ENCODE peak calls at places on chromosome 22, in six cellular contexts. One of them, this sample, is unnamed. For H3K27me3, the result is how much of the 10 kb centered on the place peaks cover.

GRCh38 chr22:19757140-19757984 is 3.2 kb upstream of the TBX1 start:
- DNase-seq in psoas muscle: no peak
- DNase-seq in right cardiac atrium: no peak
- DNase-seq in gastrocnemius medialis: no peak
- DNase-seq in suprapubic skin: no peak
- DNase-seq in Panc1: no peak
- DNase-seq in this sample: no peak

GRCh38 chr22:43230983-43231723 is 44.2 kb upstream of the TTLL12 start:
- DNase-seq in psoas muscle: no peak
- DNase-seq in right cardiac atrium: peak
- DNase-seq in gastrocnemius medialis: no peak
- DNase-seq in suprapubic skin: no peak
- DNase-seq in Panc1: peak
- DNase-seq in this sample: no peak

GRCh38 chr22:48885271-48885918 is 942.3 kb downstream of the BRD1 start:
- DNase-seq in psoas muscle: no peak
- DNase-seq in right cardiac atrium: no peak
- DNase-seq in gastrocnemius medialis: no peak
- DNase-seq in suprapubic skin: peak
- DNase-seq in Panc1: no peak
- DNase-seq in this sample: no peak

GRCh38 chr22:49209452-49210195 is 618.0 kb downstream of the BRD1 start:
- DNase-seq in psoas muscle: no peak
- DNase-seq in right cardiac atrium: no peak
- DNase-seq in gastrocnemius medialis: no peak
- DNase-seq in suprapubic skin: peak
- DNase-seq in Panc1: no peak
- DNase-seq in this sample: no peak

GRCh38 chr22:30402036-30402759 is 5.4 kb downstream of the SEC14L2 start:
- DNase-seq in psoas muscle: no peak
- DNase-seq in right cardiac atrium: no peak
- DNase-seq in gastrocnemius medialis: no peak
- DNase-seq in suprapubic skin: no peak
- DNase-seq in Panc1: no peak
- DNase-seq in this sample: no peak

GRCh38 chr22:26660961-26661578 is 3.7 kb downstream of the MIAT start:
- DNase-seq in psoas muscle: no peak
- DNase-seq in right cardiac atrium: no peak
- DNase-seq in gastrocnemius medialis: no peak
- DNase-seq in suprapubic skin: no peak
- DNase-seq in Panc1: no peak
- DNase-seq in this sample: no peak

GRCh38 chr22:16783930-16784354 is 41.3 kb downstream of the XKR3 start:
- DNase-seq in psoas muscle: no peak
- DNase-seq in right cardiac atrium: no peak
- DNase-seq in gastrocnemius medialis: no peak
- DNase-seq in suprapubic skin: no peak
- DNase-seq in Panc1: no peak
- DNase-seq in this sample: no peak

GRCh38 chr22:21026783-21027692 is 5.3 kb downstream of the SLC7A4 start:
- DNase-seq in psoas muscle: no peak
- DNase-seq in right cardiac atrium: no peak
- DNase-seq in gastrocnemius medialis: peak
- DNase-seq in suprapubic skin: no peak
- DNase-seq in Panc1: no peak
- DNase-seq in this sample: peak

GRCh38 chr22:44276041-44276440 is 36.7 kb downstream of the SHISAL1 start:
- DNase-seq in psoas muscle: no peak
- DNase-seq in right cardiac atrium: no peak
- DNase-seq in gastrocnemius medialis: no peak
- DNase-seq in suprapubic skin: no peak
- DNase-seq in Panc1: no peak
- DNase-seq in this sample: no peak

GRCh38 chr22:30336752-30337460 is 10.2 kb upstream of the TBC1D10A start:
- DNase-seq in psoas muscle: peak
- DNase-seq in right cardiac atrium: peak
- DNase-seq in gastrocnemius medialis: peak
- DNase-seq in suprapubic skin: no peak
- DNase-seq in Panc1: no peak
- DNase-seq in this sample: no peak

GRCh38 chr22:38034278-38034882 is 22.8 kb upstream of the PICK1 start:
- DNase-seq in psoas muscle: peak
- DNase-seq in right cardiac atrium: peak
- DNase-seq in gastrocnemius medialis: peak
- DNase-seq in suprapubic skin: no peak
- DNase-seq in Panc1: peak
- DNase-seq in this sample: peak

GRCh38 chr22:38786631-38787030 is 7.3 kb downstream of the DNAL4 start:
- DNase-seq in psoas muscle: no peak
- DNase-seq in right cardiac atrium: no peak
- DNase-seq in gastrocnemius medialis: no peak
- DNase-seq in suprapubic skin: no peak
- DNase-seq in Panc1: no peak
- DNase-seq in this sample: no peak

GRCh38 chr22:38464992-38465672 is 2.8 kb upstream of the KDELR3 start:
- DNase-seq in psoas muscle: no peak
- DNase-seq in right cardiac atrium: no peak
- DNase-seq in gastrocnemius medialis: no peak
- DNase-seq in suprapubic skin: no peak
- DNase-seq in Panc1: no peak
- DNase-seq in this sample: no peak

GRCh38 chr22:41092847-41093371 is 517 bp downstream of the EP300 start:
- DNase-seq in psoas muscle: peak
- DNase-seq in right cardiac atrium: peak
- DNase-seq in gastrocnemius medialis: peak
- DNase-seq in suprapubic skin: peak
- DNase-seq in Panc1: no peak
- DNase-seq in this sample: no peak

GRCh38 chr22:39150848-39151215 is 1.6 kb downstream of the CBX7 start:
- DNase-seq in psoas muscle: no peak
- DNase-seq in right cardiac atrium: no peak
- DNase-seq in gastrocnemius medialis: no peak
- DNase-seq in suprapubic skin: no peak
- DNase-seq in Panc1: no peak
- DNase-seq in this sample: no peak

GRCh38 chr22:17797721-17798559 is 23.7 kb upstream of the BID start:
- DNase-seq in psoas muscle: no peak
- DNase-seq in right cardiac atrium: no peak
- DNase-seq in gastrocnemius medialis: no peak
- DNase-seq in suprapubic skin: no peak
- DNase-seq in Panc1: no peak
- DNase-seq in this sample: no peak

GRCh38 chr22:42717197-42717967 is 3.3 kb downstream of the A4GALT start:
- DNase-seq in psoas muscle: no peak
- DNase-seq in right cardiac atrium: no peak
- DNase-seq in gastrocnemius medialis: no peak
- DNase-seq in suprapubic skin: no peak
- DNase-seq in Panc1: no peak
- DNase-seq in this sample: no peak

GRCh38 chr22:41280065-41280464 is 5.9 kb downstream of the RANGAP1 start:
- DNase-seq in psoas muscle: no peak
- DNase-seq in right cardiac atrium: no peak
- DNase-seq in gastrocnemius medialis: no peak
- DNase-seq in suprapubic skin: no peak
- DNase-seq in Panc1: no peak
- DNase-seq in this sample: no peak

GRCh38 chr22:40257979-40258378 is 80.3 kb downstream of the TNRC6B start:
- DNase-seq in psoas muscle: no peak
- DNase-seq in right cardiac atrium: no peak
- DNase-seq in gastrocnemius medialis: no peak
- DNase-seq in suprapubic skin: no peak
- DNase-seq in Panc1: no peak
- DNase-seq in this sample: no peak

GRCh38 chr22:35728639-35729308 is 11.1 kb downstream of the APOL5 start:
- DNase-seq in psoas muscle: no peak
- DNase-seq in right cardiac atrium: no peak
- DNase-seq in gastrocnemius medialis: no peak
- DNase-seq in suprapubic skin: no peak
- DNase-seq in Panc1: no peak
- DNase-seq in this sample: no peak

GRCh38 chr22:50576806-50577696 is 1.2 kb downstream of the CPT1B start:
- DNase-seq in psoas muscle: no peak
- DNase-seq in right cardiac atrium: no peak
- DNase-seq in gastrocnemius medialis: no peak
- DNase-seq in suprapubic skin: peak
- DNase-seq in Panc1: no peak
- DNase-seq in this sample: no peak

GRCh38 chr22:20092477-20092854 is 12.4 kb downstream of the DGCR8 start:
- DNase-seq in psoas muscle: no peak
- DNase-seq in right cardiac atrium: no peak
- DNase-seq in gastrocnemius medialis: no peak
- DNase-seq in suprapubic skin: no peak
- DNase-seq in Panc1: no peak
- DNase-seq in this sample: no peak

GRCh38 chr22:42904049-42904448 is 47.0 kb upstream of the ARFGAP3 start:
- DNase-seq in psoas muscle: no peak
- DNase-seq in right cardiac atrium: no peak
- DNase-seq in gastrocnemius medialis: no peak
- DNase-seq in suprapubic skin: no peak
- DNase-seq in Panc1: no peak
- DNase-seq in this sample: no peak

GRCh38 chr22:38124236-38124974 is 13.9 kb upstream of the BAIAP2L2 start:
- DNase-seq in psoas muscle: no peak
- DNase-seq in right cardiac atrium: no peak
- DNase-seq in gastrocnemius medialis: no peak
- DNase-seq in suprapubic skin: no peak
- DNase-seq in Panc1: no peak
- DNase-seq in this sample: no peak

GRCh38 chr22:46851941-46852340 is 89.5 kb downstream of the TBC1D22A start:
- DNase-seq in psoas muscle: no peak
- DNase-seq in right cardiac atrium: no peak
- DNase-seq in gastrocnemius medialis: no peak
- DNase-seq in suprapubic skin: no peak
- DNase-seq in Panc1: no peak
- DNase-seq in this sample: no peak

GRCh38 chr22:46508391-46508999 is 28.9 kb downstream of the CELSR1 start:
- DNase-seq in psoas muscle: no peak
- DNase-seq in right cardiac atrium: no peak
- DNase-seq in gastrocnemius medialis: no peak
- DNase-seq in suprapubic skin: no peak
- DNase-seq in Panc1: no peak
- DNase-seq in this sample: no peak

GRCh38 chr22:21003782-21004181 is 1.9 kb upstream of the THAP7 start:
- DNase-seq in psoas muscle: no peak
- DNase-seq in right cardiac atrium: no peak
- DNase-seq in gastrocnemius medialis: no peak
- DNase-seq in suprapubic skin: no peak
- DNase-seq in Panc1: no peak
- DNase-seq in this sample: no peak

GRCh38 chr22:19962246-19962908 is 20.8 kb upstream of the TXNRD2 start:
- DNase-seq in psoas muscle: peak
- DNase-seq in right cardiac atrium: peak
- DNase-seq in gastrocnemius medialis: peak
- DNase-seq in suprapubic skin: no peak
- DNase-seq in Panc1: no peak
- DNase-seq in this sample: no peak

GRCh38 chr22:37187552-37187890 is 526 bp downstream of the C1QTNF6 start:
- DNase-seq in psoas muscle: peak
- DNase-seq in right cardiac atrium: peak
- DNase-seq in gastrocnemius medialis: no peak
- DNase-seq in suprapubic skin: no peak
- DNase-seq in Panc1: no peak
- DNase-seq in this sample: no peak

GRCh38 chr22:28430656-28431055 is 249.0 kb downstream of the TTC28 start:
- DNase-seq in psoas muscle: no peak
- DNase-seq in right cardiac atrium: no peak
- DNase-seq in gastrocnemius medialis: no peak
- DNase-seq in suprapubic skin: no peak
- DNase-seq in Panc1: no peak
- DNase-seq in this sample: no peak

DNA sequence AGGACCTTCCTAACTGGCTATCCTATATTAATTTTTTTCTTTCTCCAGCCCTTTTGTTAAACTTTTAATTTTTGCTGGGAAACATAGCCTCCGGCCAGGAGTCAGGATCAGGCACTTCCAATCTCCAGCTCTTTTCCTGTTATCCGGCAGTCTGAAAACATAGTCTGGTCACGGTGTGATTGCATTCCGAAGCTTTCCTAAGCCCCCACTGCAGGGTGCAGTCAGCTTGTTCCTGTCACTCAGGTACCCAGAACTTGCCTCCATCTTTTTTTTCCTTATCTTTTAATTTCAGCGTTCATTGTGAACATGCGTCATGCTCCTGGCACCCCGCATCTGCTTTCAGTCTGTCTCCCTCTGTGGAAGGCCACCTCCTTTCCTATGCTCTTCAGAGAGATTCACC is 59.4 kb downstream of the GRK3 start:
- DNase-seq in psoas muscle: no peak
- DNase-seq in right cardiac atrium: no peak
- DNase-seq in gastrocnemius medialis: no peak
- DNase-seq in suprapubic skin: no peak
- DNase-seq in Panc1: no peak
- DNase-seq in this sample: no peak
- H3K4me3 ChIP-seq in psoas muscle: no peak
- H3K4me3 ChIP-seq in right cardiac atrium: no peak
- H3K4me3 ChIP-seq in gastrocnemius medialis: no peak
- H3K4me3 ChIP-seq in suprapubic skin: no peak
- H3K4me3 ChIP-seq in Panc1: no peak
- H3K4me3 ChIP-seq in this sample: no peak

GRCh38 chr22:22685586-22685985 is 41.2 kb downstream of the GGTLC2 start:
- DNase-seq in psoas muscle: no peak
- DNase-seq in right cardiac atrium: no peak
- DNase-seq in gastrocnemius medialis: no peak
- DNase-seq in suprapubic skin: no peak
- DNase-seq in Panc1: no peak
- DNase-seq in this sample: no peak
- H3K27ac ChIP-seq in psoas muscle: no peak
- H3K27ac ChIP-seq in right cardiac atrium: no peak
- H3K27ac ChIP-seq in gastrocnemius medialis: no peak
- H3K27ac ChIP-seq in suprapubic skin: no peak
- H3K27ac ChIP-seq in Panc1: no peak
- H3K27ac ChIP-seq in this sample: no peak

GRCh38 chr22:23053912-23054530 is 16.3 kb upstream of the GNAZ start:
- DNase-seq in psoas muscle: no peak
- DNase-seq in right cardiac atrium: no peak
- DNase-seq in gastrocnemius medialis: no peak
- DNase-seq in suprapubic skin: no peak
- DNase-seq in Panc1: no peak
- DNase-seq in this sample: no peak
- H3K27me3 ChIP-seq in psoas muscle: under half
- H3K27me3 ChIP-seq in right cardiac atrium: under half
- H3K27me3 ChIP-seq in gastrocnemius medialis: under half
- H3K27me3 ChIP-seq in suprapubic skin: under half
- H3K27me3 ChIP-seq in Panc1: under half
- H3K27me3 ChIP-seq in this sample: under half

DNA sequence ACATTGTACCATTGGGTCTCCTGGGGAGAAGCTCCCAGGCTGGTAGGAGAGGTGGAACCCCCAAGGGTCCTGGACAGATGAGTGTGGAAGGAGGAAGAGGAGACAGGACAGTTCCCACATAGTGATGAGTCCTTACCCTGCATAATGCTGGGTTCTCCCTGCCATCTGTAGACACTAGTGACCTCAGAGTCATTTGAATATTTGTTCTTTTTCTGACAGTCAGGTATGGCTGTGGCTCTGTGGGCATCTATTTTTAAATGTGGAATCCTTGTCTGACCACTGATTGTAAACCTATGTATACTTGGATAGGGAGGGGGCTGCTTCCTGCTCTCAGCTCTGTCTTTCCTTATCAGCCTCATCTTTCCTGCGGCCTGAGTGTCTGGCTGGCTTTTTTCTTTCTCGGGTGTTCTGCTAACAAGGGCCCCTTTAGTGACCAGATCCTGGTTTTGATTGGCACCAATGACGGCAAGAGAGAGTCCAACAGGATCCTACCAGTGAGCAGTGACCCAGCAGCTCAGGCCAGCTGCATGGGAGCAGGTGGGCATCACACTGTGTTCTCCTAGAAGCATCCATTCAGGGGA is 2.6 kb upstream of the SLC5A1 start:
- DNase-seq in psoas muscle: no peak
- DNase-seq in right cardiac atrium: no peak
- DNase-seq in gastrocnemius medialis: no peak
- DNase-seq in suprapubic skin: no peak
- DNase-seq in Panc1: no peak
- DNase-seq in this sample: no peak
- H3K4me3 ChIP-seq in psoas muscle: no peak
- H3K4me3 ChIP-seq in right cardiac atrium: no peak
- H3K4me3 ChIP-seq in gastrocnemius medialis: no peak
- H3K4me3 ChIP-seq in suprapubic skin: no peak
- H3K4me3 ChIP-seq in Panc1: no peak
- H3K4me3 ChIP-seq in this sample: no peak